ENCODE peak calls at places on chromosomes 12 and 14, in four cellular contexts. R is endothelial cell, I is T1000, Z is neuronal stem cell. N is an unnamed sample.

GRCh38 chr14:95424533-95424932 is 91.9 kb downstream of the SYNE3 start:
- DNase-seq in R (no peak), I (no peak), Z (no peak), N (no peak)

GRCh38 chr12:77072833-77073495 is 7.6 kb upstream of the E2F7 start:
- DNase-seq in R (no peak), I (no peak), Z (no peak), N (no peak)

GRCh38 chr12:9741726-9742125 is 8.8 kb upstream of the CLECL1 start:
- DNase-seq in R (no peak), I (no peak), Z (no peak), N (no peak)

GRCh38 chr12:56518570-56518969 is 3.0 kb upstream of the RBMS2 start:
- DNase-seq in R (no peak), I (no peak), Z (no peak), N (no peak)

GRCh38 chr12:11807453-11807852 is 158.0 kb downstream of the ETV6 start:
- DNase-seq in R (no peak), I (no peak), Z (no peak), N (no peak)

GRCh38 chr14:61211476-61212262 is 69.5 kb downstream of the TMEM30B start:
- DNase-seq in R (no peak), I (no peak), Z (no peak), N (peak; percentile 63)

GRCh38 chr12:46455648-46456352 is 83.2 kb upstream of the SLC38A2 start:
- DNase-seq in R (no peak), I (no peak), Z (no peak), N (no peak)

GRCh38 chr12:107103516-107103915 is 10.2 kb upstream of the CRY1 start:
- DNase-seq in R (no peak), I (no peak), Z (no peak), N (no peak)